ENCODE peak calls at places on chromosomes 3 and 15, in ten cellular contexts. J is AG09309, Z is RWPE1, O is cardiac muscle cell, N is esophagus muscularis mucosa, W is Calu3, M is NB4, R is ovary, Y is epithelial cell of esophagus, D is bronchial epithelial cell. S is an unnamed sample.

GRCh38 chr3:125123906-125124305 is 68.1 kb upstream of the HEG1 start:
- DNase-seq in J (no peak), Z (no peak), O (peak; percentile 95), N (no peak), W (no peak), M (no peak), R (no peak), Y (no peak), D (no peak), S (no peak)

GRCh38 chr3:5531741-5532140 is 344.2 kb downstream of the EDEM1 start:
- DNase-seq in J (no peak), Z (no peak), O (no peak), N (no peak), W (no peak), M (no peak), R (no peak), Y (no peak), D (no peak), S (no peak)

GRCh38 chr3:127844326-127844942 is 22.1 kb upstream of the MGLL start:
- DNase-seq in J (no peak), Z (no peak), O (no peak), N (no peak), W (no peak), M (no peak), R (no peak), Y (no peak), D (no peak), S (peak; percentile 38)

GRCh38 chr3:13873818-13874217 is 6.1 kb downstream of the WNT7A start:
- DNase-seq in J (no peak), Z (no peak), O (no peak), N (no peak), W (no peak), M (no peak), R (no peak), Y (no peak), D (no peak), S (no peak)

GRCh38 chr3:40523781-40524180 is 979 bp upstream of the ZNF621 start:
- DNase-seq in J (no peak), Z (no peak), O (no peak), N (no peak), W (no peak), M (peak; percentile 11), R (no peak), Y (no peak), D (no peak), S (no peak)

GRCh38 chr3:138025553-138025952 is 15.6 kb downstream of the CLDN18 start:
- DNase-seq in J (no peak), Z (no peak), O (no peak), N (no peak), W (no peak), M (no peak), R (no peak), Y (no peak), D (no peak), S (no peak)

GRCh38 chr3:154428369-154429206 is 1.4 kb downstream of the GPR149 start:
- DNase-seq in J (no peak), Z (no peak), O (no peak), N (no peak), W (no peak), M (no peak), R (no peak), Y (peak; percentile 8), D (no peak), S (no peak)

GRCh38 chr3:143421556-143421955 is 302.0 kb downstream of the CHST2 start:
- DNase-seq in J (no peak), Z (no peak), O (no peak), N (no peak), W (no peak), M (no peak), R (no peak), Y (no peak), D (no peak), S (no peak)

GRCh38 chr3:16058511-16058910 is 116.0 kb upstream of the GALNT15 start:
- DNase-seq in J (no peak), Z (no peak), O (no peak), N (no peak), W (no peak), M (no peak), R (no peak), Y (peak; percentile 29), D (peak; percentile 39), S (no peak)

GRCh38 chr15:92603743-92604470 is 51.7 kb downstream of the FAM174B start:
- DNase-seq in J (no peak), Z (no peak), O (peak; percentile 65), N (no peak), W (no peak), M (peak; percentile 17), R (no peak), Y (peak; percentile 21), D (peak; percentile 40), S (no peak)

GRCh38 chr3:186280737-186281136 is 81.3 kb downstream of the DGKG start:
- DNase-seq in J (no peak), Z (no peak), O (no peak), N (no peak), W (no peak), M (peak; percentile 34), R (no peak), Y (no peak), D (no peak), S (no peak)

GRCh38 chr3:186275436-186275835 is 86.6 kb downstream of the DGKG start:
- DNase-seq in J (no peak), Z (no peak), O (no peak), N (no peak), W (no peak), M (no peak), R (no peak), Y (no peak), D (no peak), S (no peak)

GRCh38 chr3:186273586-186273985 is 88.4 kb downstream of the DGKG start:
- DNase-seq in J (no peak), Z (no peak), O (no peak), N (no peak), W (no peak), M (no peak), R (no peak), Y (no peak), D (no peak), S (no peak)

GRCh38 chr3:186281172-186281571 is 80.9 kb downstream of the DGKG start:
- DNase-seq in J (peak; percentile 45), Z (no peak), O (peak; percentile 62), N (no peak), W (no peak), M (no peak), R (no peak), Y (peak; percentile 60), D (peak; percentile 80), S (no peak)

GRCh38 chr3:186277268-186277909 is 84.6 kb downstream of the DGKG start:
- DNase-seq in J (no peak), Z (peak; percentile 22), O (peak; percentile 79), N (no peak), W (peak; percentile 41), M (no peak), R (no peak), Y (peak; percentile 70), D (peak; percentile 66), S (no peak)
- TF ChIP-seq CTCF in J (peak; percentile 66), Z (peak; percentile 62), O (peak; percentile 62), N (peak; percentile 60), W (no peak), M (no peak), R (no peak), Y (peak; percentile 79), D (peak; percentile 75), S (peak; percentile 74)

GRCh38 chr3:149115114-149115513 is 14.3 kb upstream of the HPS3 start:
- DNase-seq in J (no peak), Z (no peak), O (no peak), N (no peak), W (no peak), M (no peak), R (no peak), Y (no peak), D (no peak), S (no peak)
- TF ChIP-seq CTCF in J (no peak), Z (no peak), O (no peak), N (no peak), W (no peak), M (no peak), R (no peak), Y (no peak), D (no peak), S (no peak)

DNA sequence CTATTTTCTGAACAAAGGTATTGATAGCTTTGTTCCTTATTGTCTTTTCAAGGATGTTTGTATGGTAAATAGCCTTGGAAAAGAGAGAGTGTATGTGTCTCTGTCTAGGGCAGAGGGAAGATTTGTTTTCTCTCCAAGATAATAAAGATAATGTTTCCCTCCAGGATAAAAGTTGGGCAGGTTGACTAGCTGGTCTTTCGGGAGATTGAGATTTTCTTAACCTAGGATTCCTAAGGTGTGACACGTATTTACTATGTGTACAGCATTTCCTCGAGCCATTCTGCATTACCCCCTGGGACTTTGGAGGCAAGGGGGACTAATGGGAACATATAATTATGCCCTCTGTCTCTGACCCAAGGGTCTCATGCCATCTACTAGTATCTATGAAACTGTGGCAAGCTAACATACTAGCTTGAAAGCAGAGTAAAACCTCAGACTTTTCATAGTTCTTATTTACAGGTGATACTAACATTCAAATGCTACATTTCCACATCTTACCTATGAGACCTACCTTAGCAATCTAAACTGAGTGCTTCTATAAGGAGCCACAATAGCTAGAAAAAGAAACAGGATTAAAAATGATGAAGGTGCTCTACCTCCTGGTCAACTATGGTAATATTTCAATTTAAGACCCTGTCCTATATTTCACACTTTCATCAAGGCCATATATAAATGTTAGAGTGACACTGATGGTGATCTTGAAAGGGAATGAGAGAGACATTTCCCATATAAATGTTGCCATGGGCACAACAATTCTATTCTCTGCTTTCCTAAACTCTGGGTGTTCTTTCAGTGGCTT is 252.9 kb upstream of the CBLB start:
- DNase-seq in J (no peak), Z (no peak), O (no peak), N (no peak), W (no peak), M (no peak), R (no peak), Y (peak; percentile 18), D (peak; percentile 29), S (no peak)
- TF ChIP-seq CTCF in J (no peak), Z (no peak), O (no peak), N (no peak), W (no peak), M (no peak), R (no peak), Y (no peak), D (no peak), S (peak; percentile 19)

GRCh38 chr15:80420658-80421057 is 16.5 kb downstream of the ARNT2 start:
- DNase-seq in J (no peak), Z (no peak), O (no peak), N (no peak), W (no peak), M (no peak), R (no peak), Y (no peak), D (no peak), S (no peak)

GRCh38 chr15:80416702-80417101 is 12.5 kb downstream of the ARNT2 start:
- DNase-seq in J (no peak), Z (no peak), O (no peak), N (no peak), W (no peak), M (no peak), R (no peak), Y (peak; percentile 55), D (peak; percentile 69), S (no peak)

GRCh38 chr15:80419546-80419945 is 15.4 kb downstream of the ARNT2 start:
- DNase-seq in J (no peak), Z (no peak), O (no peak), N (no peak), W (peak; percentile 29), M (no peak), R (no peak), Y (no peak), D (no peak), S (no peak)

GRCh38 chr15:80415331-80415730 is 11.1 kb downstream of the ARNT2 start:
- DNase-seq in J (no peak), Z (no peak), O (no peak), N (no peak), W (no peak), M (no peak), R (no peak), Y (no peak), D (no peak), S (no peak)

GRCh38 chr15:80418892-80419537 is 14.8 kb downstream of the ARNT2 start:
- DNase-seq in J (peak; percentile 24), Z (peak; percentile 42), O (peak; percentile 72), N (no peak), W (peak; percentile 45), M (peak; percentile 54), R (no peak), Y (peak; percentile 65), D (peak; percentile 53), S (no peak)
- TF ChIP-seq CTCF in J (peak; percentile 78), Z (peak; percentile 70), O (peak; percentile 86), N (peak; percentile 42), W (peak; percentile 52), M (peak; percentile 89), R (no peak), Y (peak; percentile 78), D (peak; percentile 81), S (peak; percentile 72)